ENCODE peak calls at places on chromosomes 7 and 10, in seven cellular contexts. P is GM10248; V is caudate nucleus; X is Kasumi-1; Q is activated T-cell treated with anti-CD3 and anti-CD28 coated beads, Interleukin-2, amount 50 U/mL, for 1 hour; M is fibroblast of lung; F is cardiac muscle cell. H is an unnamed sample.

GRCh38 chr7:44323381-44324203 is 1.8 kb downstream of the CAMK2B start:
- DNase-seq in V (no peak), Q (no peak), X (no peak), M (no peak), F (no peak), P (no peak), H (no peak)

GRCh38 chr10:30422981-30423654 is 10.9 kb upstream of the MAP3K8 start:
- DNase-seq in M (peak; percentile 84), Q (no peak), X (peak; percentile 31), V (no peak), P (no peak), F (no peak), H (no peak)

GRCh38 chr10:99711129-99711719 is 20.7 kb downstream of the COX15 start:
- DNase-seq in F (peak; percentile 54), V (no peak), X (peak; percentile 93), Q (no peak), P (peak; percentile 39), M (peak; percentile 76), H (peak; percentile 15)

GRCh38 chr7:98251251-98251843 is 685 bp downstream of the TECPR1 start:
- DNase-seq in X (no peak), M (peak; percentile 23), Q (peak; percentile 58), V (no peak), P (peak; percentile 48), F (peak; percentile 40), H (no peak)

GRCh38 chr7:46024263-46024916 is 103.3 kb upstream of the IGFBP3 start:
- DNase-seq in X (no peak), P (no peak), F (no peak), M (no peak), Q (no peak), V (no peak), H (no peak)

GRCh38 chr7:19617921-19618320 is 90.9 kb downstream of the POLR1F start:
- DNase-seq in P (no peak), Q (no peak), M (no peak), X (no peak), F (no peak), V (no peak), H (no peak)

GRCh38 chr7:22442887-22443369 is 57.1 kb downstream of the STEAP1B start:
- DNase-seq in F (no peak), M (no peak), V (no peak), P (no peak), Q (no peak), X (no peak), H (no peak)

GRCh38 chr10:71077143-71077581 is 135.2 kb upstream of the UNC5B start:
- DNase-seq in Q (no peak), M (no peak), V (no peak), X (no peak), F (no peak), P (no peak), H (no peak)

GRCh38 chr10:58967551-58968418 is 208.7 kb upstream of the PHYHIPL start:
- DNase-seq in V (peak; percentile 50), Q (no peak), M (no peak), X (no peak), P (peak; percentile 18), F (peak; percentile 80), H (no peak)

GRCh38 chr7:103811997-103812396 is 177.5 kb downstream of the RELN start:
- DNase-seq in X (no peak), F (no peak), M (no peak), Q (no peak), P (peak; percentile 20), V (no peak), H (no peak)

GRCh38 chr10:128859738-128860386 is 607.2 kb upstream of the MGMT start:
- DNase-seq in Q (no peak), V (no peak), P (peak; percentile 34), X (peak; percentile 33), M (peak; percentile 8), F (peak; percentile 15), H (no peak)

H was measured in GM12878.